ENCODE peak calls at places on chromosome 14, in nine cellular contexts. R is GM13977; C is activated effector memory CD4-positive, alpha-beta T cell treated with anti-CD3 and anti-CD28 coated beads, Interleukin-2, amount 50 U/mL, for 16 hours; G is activated T-helper 1 cell treated with anti-CD3 and anti-CD28 coated beads, Interleukin-12 subunit alpha, Interleukin-12 subunit beta, Interleukin-2, Interleukin-4 antibody, amounts not matched to agents 30 ng/mL and 10 ng/mL and 1 ng/mL, durations not matched to agents 14 hours and 24 hours and 36 hours; X is mammary epithelial cell; F is WERI-Rb-1; P is esophagus squamous epithelium; J is dorsolateral prefrontal cortex; O is cerebellar cortex. Z is an unnamed sample.

GRCh38 chr14:85529803-85530574 is at the start of gene FLRT2:
- DNase-seq in R (no peak), C (no peak), G (no peak), X (peak), F (peak), P (no peak), J (peak), O (no peak), Z (no peak)

GRCh38 chr14:54652188-54652889 is 85.4 kb downstream of the SAMD4A start:
- DNase-seq in R (no peak), C (no peak), G (no peak), X (peak), F (no peak), P (peak), J (no peak), O (peak), Z (no peak)

GRCh38 chr14:52380294-52380693 is 66.2 kb downstream of the PTGER2 start:
- DNase-seq in R (peak), C (no peak), G (no peak), X (peak), F (no peak), P (no peak), J (no peak), O (no peak), Z (no peak)

GRCh38 chr14:31834616-31835015 is 242.5 kb upstream of the ARHGAP5 start:
- DNase-seq in R (no peak), C (no peak), G (no peak), X (peak), F (no peak), P (no peak), J (no peak), O (no peak), Z (no peak)

GRCh38 chr14:76138758-76139723 is 12.7 kb upstream of the GPATCH2L start:
- DNase-seq in R (no peak), C (no peak), G (no peak), X (no peak), F (no peak), P (no peak), J (no peak), O (no peak), Z (no peak)

GRCh38 chr14:83300454-83301064 is 1766.9 kb upstream of the SEL1L start:
- DNase-seq in R (peak), C (no peak), G (no peak), X (peak), F (no peak), P (no peak), J (no peak), O (peak), Z (peak)

GRCh38 chr14:104420990-104421389 is 158.6 kb upstream of the C14orf180 start:
- DNase-seq in R (no peak), C (peak), G (no peak), X (no peak), F (no peak), P (no peak), J (no peak), O (no peak), Z (no peak)

GRCh38 chr14:74620497-74620921 is 8.5 kb upstream of the LTBP2 start:
- DNase-seq in R (no peak), C (no peak), G (no peak), X (peak), F (no peak), P (no peak), J (no peak), O (no peak), Z (no peak)

GRCh38 chr14:65151329-65152010 is 49.2 kb upstream of the MAX start:
- DNase-seq in R (no peak), C (no peak), G (no peak), X (no peak), F (no peak), P (no peak), J (no peak), O (peak), Z (no peak)

GRCh38 chr14:68616255-68616902 is 176.5 kb downstream of the ZFP36L1 start:
- DNase-seq in R (no peak), C (no peak), G (no peak), X (no peak), F (no peak), P (no peak), J (no peak), O (peak), Z (no peak)

GRCh38 chr14:91649930-91650329 is 82.0 kb downstream of the CATSPERB start:
- DNase-seq in R (peak), C (no peak), G (no peak), X (peak), F (no peak), P (no peak), J (no peak), O (no peak), Z (peak)

GRCh38 chr14:74667758-74668157 is 45.1 kb downstream of the AREL1 start:
- DNase-seq in R (no peak), C (no peak), G (no peak), X (no peak), F (no peak), P (no peak), J (no peak), O (no peak), Z (no peak)

GRCh38 chr14:86088156-86088555 is 558.2 kb downstream of the FLRT2 start:
- DNase-seq in R (no peak), C (no peak), G (no peak), X (no peak), F (no peak), P (no peak), J (no peak), O (no peak), Z (no peak)

GRCh38 chr14:29810657-29811056 is 117.0 kb downstream of the PRKD1 start:
- DNase-seq in R (no peak), C (no peak), G (no peak), X (no peak), F (no peak), P (no peak), J (no peak), O (peak), Z (no peak)

GRCh38 chr14:105484997-105485393 is 1.7 kb upstream of the CRIP1 start:
- DNase-seq in R (no peak), C (no peak), G (no peak), X (no peak), F (no peak), P (no peak), J (no peak), O (no peak), Z (no peak)

GRCh38 chr14:39085933-39086332 is 17.1 kb downstream of the SEC23A start:
- DNase-seq in R (no peak), C (no peak), G (no peak), X (no peak), F (no peak), P (no peak), J (no peak), O (no peak), Z (no peak)

GRCh38 chr14:87994974-87995373 is 2.0 kb upstream of the GALC start:
- DNase-seq in R (peak), C (no peak), G (no peak), X (no peak), F (no peak), P (no peak), J (no peak), O (no peak), Z (no peak)

GRCh38 chr14:75249251-75249957 is 29.2 kb upstream of the FOS start:
- DNase-seq in R (peak), C (peak), G (peak), X (no peak), F (no peak), P (no peak), J (no peak), O (no peak), Z (no peak)

GRCh38 chr14:56630707-56631106 is 51.1 kb downstream of the TMEM260 start:
- DNase-seq in R (no peak), C (no peak), G (no peak), X (no peak), F (no peak), P (no peak), J (no peak), O (no peak), Z (no peak)

GRCh38 chr14:54738009-54738408 is 164.6 kb downstream of the GCH1 start:
- DNase-seq in R (no peak), C (no peak), G (no peak), X (no peak), F (no peak), P (no peak), J (no peak), O (no peak), Z (peak)

GRCh38 chr14:24071144-24071697 is at the start of gene CPNE6:
- DNase-seq in R (no peak), C (peak), G (no peak), X (no peak), F (no peak), P (no peak), J (no peak), O (peak), Z (no peak)

GRCh38 chr14:64279719-64280668 is 14.2 kb downstream of the ESR2 start:
- DNase-seq in R (no peak), C (peak), G (no peak), X (peak), F (no peak), P (no peak), J (no peak), O (no peak), Z (no peak)

GRCh38 chr14:59127437-59127732 is 61.1 kb upstream of the DAAM1 start:
- DNase-seq in R (no peak), C (no peak), G (no peak), X (no peak), F (no peak), P (no peak), J (no peak), O (no peak), Z (no peak)

GRCh38 chr14:89425931-89426330 is 8.9 kb upstream of the FOXN3 start:
- DNase-seq in R (peak), C (peak), G (no peak), X (peak), F (no peak), P (no peak), J (no peak), O (no peak), Z (no peak)

GRCh38 chr14:101480022-101480746 is 81.1 kb upstream of the DIO3 start:
- DNase-seq in R (no peak), C (peak), G (no peak), X (no peak), F (peak), P (no peak), J (peak), O (no peak), Z (no peak)

GRCh38 chr14:76405627-76406026 is 29.7 kb downstream of the ESRRB start:
- DNase-seq in R (no peak), C (no peak), G (no peak), X (no peak), F (no peak), P (no peak), J (no peak), O (no peak), Z (no peak)

GRCh38 chr14:92646952-92647461 is 101.4 kb downstream of the LGMN start:
- DNase-seq in R (no peak), C (no peak), G (no peak), X (peak), F (no peak), P (no peak), J (no peak), O (no peak), Z (no peak)

GRCh38 chr14:31998220-31998559 is 78.9 kb upstream of the ARHGAP5 start:
- DNase-seq in R (no peak), C (no peak), G (no peak), X (no peak), F (no peak), P (no peak), J (no peak), O (no peak), Z (no peak)

GRCh38 chr14:35384386-35385041 is 20.0 kb downstream of the NFKBIA start:
- DNase-seq in R (no peak), C (no peak), G (no peak), X (no peak), F (no peak), P (no peak), J (no peak), O (no peak), Z (peak)

GRCh38 chr14:65177551-65177950 is 75.2 kb upstream of the MAX start:
- DNase-seq in R (no peak), C (no peak), G (no peak), X (no peak), F (no peak), P (no peak), J (no peak), O (no peak), Z (no peak)

GRCh38 chr14:64515053-64515452 is 10.5 kb downstream of the ZBTB1 start:
- DNase-seq in R (no peak), C (no peak), G (no peak), X (no peak), F (no peak), P (no peak), J (no peak), O (no peak), Z (no peak)

GRCh38 chr14:20836668-20837338 is 34.2 kb upstream of the RNASE1 start:
- DNase-seq in R (no peak), C (no peak), G (no peak), X (peak), F (no peak), P (no peak), J (no peak), O (peak), Z (peak)

GRCh38 chr14:104424406-104425072 is 155.0 kb upstream of the C14orf180 start:
- DNase-seq in R (peak), C (no peak), G (no peak), X (no peak), F (no peak), P (no peak), J (peak), O (peak), Z (peak)